ENCODE peak calls at places on chromosomes 11 and 22, in four cellular contexts. One of them, this sample, is unnamed.

GRCh38 chr11:108965602-108966001 is 300.7 kb downstream of the DDX10 start:
- ATAC-seq in psoas muscle: peak
- ATAC-seq in left lung: no peak
- ATAC-seq in foreskin keratinocyte: no peak
- ATAC-seq in this sample: no peak

GRCh38 chr11:18471995-18472394 is 16.3 kb downstream of the LDHAL6A start:
- ATAC-seq in left lung: peak
- ATAC-seq in psoas muscle: no peak
- ATAC-seq in foreskin keratinocyte: no peak
- ATAC-seq in this sample: no peak

GRCh38 chr11:27754035-27755017 is 54.1 kb upstream of the BDNF start:
- ATAC-seq in left lung: peak
- ATAC-seq in foreskin keratinocyte: no peak
- ATAC-seq in psoas muscle: no peak
- ATAC-seq in this sample: no peak

GRCh38 chr11:19955660-19956059 is 204.6 kb downstream of the DBX1 start:
- ATAC-seq in left lung: no peak
- ATAC-seq in psoas muscle: no peak
- ATAC-seq in foreskin keratinocyte: no peak
- ATAC-seq in this sample: no peak

GRCh38 chr11:68838572-68838964 is 3.1 kb downstream of the CPT1A start:
- ATAC-seq in left lung: peak
- ATAC-seq in psoas muscle: no peak
- ATAC-seq in foreskin keratinocyte: no peak
- ATAC-seq in this sample: no peak

GRCh38 chr11:130428271-130428670 is at the start of gene ADAMTS8:
- ATAC-seq in foreskin keratinocyte: peak
- ATAC-seq in left lung: no peak
- ATAC-seq in psoas muscle: no peak
- ATAC-seq in this sample: peak

GRCh38 chr11:71999360-71999759 is 651 bp downstream of the IL18BP start:
- ATAC-seq in psoas muscle: no peak
- ATAC-seq in foreskin keratinocyte: no peak
- ATAC-seq in left lung: peak
- ATAC-seq in this sample: peak

GRCh38 chr22:39625554-39626537 is 55.3 kb downstream of the CACNA1I start:
- ATAC-seq in foreskin keratinocyte: no peak
- ATAC-seq in psoas muscle: no peak
- ATAC-seq in left lung: no peak
- ATAC-seq in this sample: no peak

GRCh38 chr11:23954730-23955129 is 542.1 kb upstream of the LUZP2 start:
- ATAC-seq in foreskin keratinocyte: no peak
- ATAC-seq in psoas muscle: no peak
- ATAC-seq in left lung: no peak
- ATAC-seq in this sample: no peak

GRCh38 chr11:110525883-110526282 is 96.1 kb downstream of the FDX1 start:
- ATAC-seq in foreskin keratinocyte: peak
- ATAC-seq in left lung: peak
- ATAC-seq in psoas muscle: peak
- ATAC-seq in this sample: peak

GRCh38 chr11:39992550-39992949 is 1466.9 kb downstream of the LRRC4C start:
- ATAC-seq in foreskin keratinocyte: no peak
- ATAC-seq in left lung: no peak
- ATAC-seq in psoas muscle: no peak
- ATAC-seq in this sample: no peak

GRCh38 chr22:44623771-44624510 is 78.1 kb upstream of the PRR5 start:
- ATAC-seq in psoas muscle: no peak
- ATAC-seq in foreskin keratinocyte: peak
- ATAC-seq in left lung: no peak
- ATAC-seq in this sample: no peak

GRCh38 chr22:19524170-19525115 is at the start of gene CLDN5:
- ATAC-seq in foreskin keratinocyte: peak
- ATAC-seq in psoas muscle: peak
- ATAC-seq in left lung: peak
- ATAC-seq in this sample: peak

DNA sequence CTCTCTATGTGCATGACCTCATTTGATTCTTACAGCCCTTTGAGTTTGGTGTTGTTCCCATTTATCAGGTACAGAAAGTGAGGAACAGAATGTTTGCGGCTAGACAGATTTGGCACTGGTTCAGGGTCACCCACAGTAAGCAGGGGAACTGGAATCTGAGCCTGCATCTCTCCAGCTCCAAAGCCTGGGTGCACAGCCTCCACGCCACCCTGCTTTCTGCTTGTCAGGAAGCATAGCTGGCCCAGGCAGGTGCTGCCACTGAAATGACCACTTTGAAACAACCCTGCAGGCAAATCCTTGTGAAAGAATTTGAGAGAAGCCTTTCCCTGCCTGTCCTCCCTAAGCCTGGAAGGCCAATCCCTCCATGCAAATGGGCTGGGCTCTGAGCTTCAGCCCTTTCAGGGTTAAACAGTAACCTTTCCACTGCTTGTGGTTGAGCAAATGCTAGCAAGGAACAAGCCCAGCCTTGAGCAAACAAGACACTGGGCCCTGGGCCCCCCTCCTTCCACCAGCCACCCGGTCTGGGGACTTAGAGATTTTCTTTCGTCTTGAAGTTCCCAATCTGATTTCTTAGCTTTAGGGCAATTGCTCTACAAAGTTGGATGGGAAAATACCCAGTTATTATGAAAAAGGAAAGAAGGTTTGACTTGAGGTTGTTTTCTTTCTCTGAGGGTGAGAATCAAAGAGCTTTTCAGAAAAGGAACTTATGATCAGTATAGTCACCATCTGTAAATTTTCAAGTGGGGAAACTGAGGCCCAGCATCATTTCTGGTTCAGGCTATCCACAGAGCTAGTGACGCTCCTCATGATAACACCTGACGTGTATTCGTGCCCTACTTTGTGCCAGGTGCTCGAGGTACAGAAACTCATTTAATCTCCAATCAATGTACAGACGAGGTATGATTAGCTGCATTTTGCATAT is 19.4 kb downstream of the EHF start:
- ATAC-seq in left lung: peak
- ATAC-seq in psoas muscle: no peak
- ATAC-seq in foreskin keratinocyte: peak
- ATAC-seq in this sample: no peak
- H3K27ac ChIP-seq in left lung: peak
- H3K27ac ChIP-seq in psoas muscle: no peak
- H3K27ac ChIP-seq in foreskin keratinocyte: peak
- H3K27ac ChIP-seq in this sample: no peak

GRCh38 chr11:63020671-63021255 is 5.1 kb upstream of the SLC22A8 start:
- ATAC-seq in foreskin keratinocyte: peak
- ATAC-seq in psoas muscle: no peak
- ATAC-seq in left lung: no peak
- ATAC-seq in this sample: no peak
- TF ChIP-seq CTCF in foreskin keratinocyte: peak
- TF ChIP-seq CTCF in psoas muscle: no peak
- TF ChIP-seq CTCF in left lung: peak
- TF ChIP-seq CTCF in this sample: no peak

DNA sequence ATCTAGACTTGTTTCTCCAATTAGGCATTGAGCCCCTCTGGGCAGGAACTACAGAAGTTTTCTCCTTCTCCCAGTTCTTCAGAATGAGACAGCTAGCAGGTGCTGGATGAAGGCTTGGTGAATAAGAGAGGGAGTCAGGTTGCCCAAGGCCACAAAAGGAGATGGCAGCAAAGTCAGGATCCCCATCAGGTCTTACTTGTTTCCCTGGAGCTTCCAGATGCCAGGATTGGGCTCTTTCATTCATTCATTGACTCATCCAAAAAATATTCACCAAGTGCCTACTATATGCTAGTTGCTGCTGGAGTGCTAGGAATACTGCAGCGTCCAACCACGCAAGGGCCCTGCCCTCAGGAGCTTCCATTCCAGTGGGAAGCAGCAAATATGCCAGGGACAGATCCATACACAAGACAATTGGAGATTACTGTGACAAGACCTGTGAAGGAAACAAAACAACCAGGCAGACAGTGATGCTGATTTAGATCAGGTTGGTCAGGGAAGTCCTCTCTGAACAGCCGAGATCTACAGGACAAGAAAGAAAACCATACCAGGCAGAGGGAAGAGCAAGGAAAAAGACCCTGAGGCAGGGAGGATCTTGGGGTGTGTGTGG is 24.6 kb upstream of the LMO1 start:
- ATAC-seq in foreskin keratinocyte: no peak
- ATAC-seq in left lung: no peak
- ATAC-seq in psoas muscle: no peak
- ATAC-seq in this sample: no peak
- H3K27ac ChIP-seq in foreskin keratinocyte: no peak
- H3K27ac ChIP-seq in left lung: no peak
- H3K27ac ChIP-seq in psoas muscle: no peak
- H3K27ac ChIP-seq in this sample: no peak

GRCh38 chr11:129230006-129230405 is 37.9 kb upstream of the ARHGAP32 start:
- ATAC-seq in left lung: no peak
- ATAC-seq in foreskin keratinocyte: no peak
- ATAC-seq in psoas muscle: no peak
- ATAC-seq in this sample: no peak
- TF ChIP-seq CTCF in left lung: no peak
- TF ChIP-seq CTCF in foreskin keratinocyte: peak
- TF ChIP-seq CTCF in psoas muscle: no peak
- TF ChIP-seq CTCF in this sample: no peak

GRCh38 chr22:28977481-28977971 is 84.1 kb downstream of the C22orf31 start:
- ATAC-seq in foreskin keratinocyte: no peak
- ATAC-seq in psoas muscle: peak
- ATAC-seq in left lung: peak
- ATAC-seq in this sample: peak
- H3K27ac ChIP-seq in foreskin keratinocyte: peak
- H3K27ac ChIP-seq in psoas muscle: peak
- H3K27ac ChIP-seq in left lung: peak
- H3K27ac ChIP-seq in this sample: peak

GRCh38 chr11:32435152-32435480 is 223 bp downstream of the WT1 start:
- ATAC-seq in left lung: peak
- ATAC-seq in psoas muscle: no peak
- ATAC-seq in foreskin keratinocyte: peak
- ATAC-seq in this sample: no peak

GRCh38 chr11:32435511-32435946 is at the start of gene WT1:
- ATAC-seq in psoas muscle: no peak
- ATAC-seq in left lung: peak
- ATAC-seq in foreskin keratinocyte: peak
- ATAC-seq in this sample: peak

GRCh38 chr11:32433249-32434115 is 1.9 kb downstream of the WT1 start:
- ATAC-seq in psoas muscle: no peak
- ATAC-seq in left lung: no peak
- ATAC-seq in foreskin keratinocyte: no peak
- ATAC-seq in this sample: no peak

GRCh38 chr11:32434116-32434386 is 1.3 kb downstream of the WT1 start:
- ATAC-seq in left lung: no peak
- ATAC-seq in foreskin keratinocyte: no peak
- ATAC-seq in psoas muscle: no peak
- ATAC-seq in this sample: no peak

GRCh38 chr11:32434387-32435151 is 770 bp downstream of the WT1 start:
- ATAC-seq in psoas muscle: no peak
- ATAC-seq in foreskin keratinocyte: peak
- ATAC-seq in left lung: no peak
- ATAC-seq in this sample: peak
- TF ChIP-seq CTCF in psoas muscle: no peak
- TF ChIP-seq CTCF in foreskin keratinocyte: peak
- TF ChIP-seq CTCF in left lung: no peak
- TF ChIP-seq CTCF in this sample: no peak

GRCh38 chr11:67572305-67572704 is 11.3 kb upstream of the GSTP1 start:
- ATAC-seq in psoas muscle: no peak
- ATAC-seq in left lung: no peak
- ATAC-seq in foreskin keratinocyte: no peak
- ATAC-seq in this sample: no peak

GRCh38 chr11:67576742-67577475 is 6.7 kb upstream of the GSTP1 start:
- ATAC-seq in left lung: no peak
- ATAC-seq in foreskin keratinocyte: no peak
- ATAC-seq in psoas muscle: no peak
- ATAC-seq in this sample: no peak

GRCh38 chr11:67572747-67573419 is 10.7 kb upstream of the GSTP1 start:
- ATAC-seq in foreskin keratinocyte: peak
- ATAC-seq in psoas muscle: peak
- ATAC-seq in left lung: peak
- ATAC-seq in this sample: peak

GRCh38 chr11:67571443-67571842 is 12.2 kb upstream of the GSTP1 start:
- ATAC-seq in foreskin keratinocyte: no peak
- ATAC-seq in psoas muscle: no peak
- ATAC-seq in left lung: no peak
- ATAC-seq in this sample: no peak
- H3K27ac ChIP-seq in foreskin keratinocyte: no peak
- H3K27ac ChIP-seq in psoas muscle: no peak
- H3K27ac ChIP-seq in left lung: no peak
- H3K27ac ChIP-seq in this sample: no peak